ENCODE peak calls at places on chromosomes 7 and 10, in nine cellular contexts. N is ACHN; X is iris pigment epithelial cell; W is OCI-M1; C is adrenal gland; B is stimulated activated CD8-positive, alpha-beta memory T cell treated with anti-CD3 and anti-CD28 coated beads, Interleukin-4, amount 100 ng/mL, for 24 hours; U is CD4-positive, alpha-beta memory T cell; Z is progenitor cell of endocrine pancreas; T is activated T-helper 1 cell treated with Interleukin-2 at 50 U/mL for 16 hours. H is an unnamed sample.

GRCh38 chr7:148264933-148265557 is 325.5 kb upstream of the C7orf33 start:
- DNase-seq in N (peak; percentile 52), X (peak; percentile 47), W (peak; percentile 33), C (no peak), B (no peak), U (no peak), Z (no peak), T (no peak), H (peak; percentile 43)

GRCh38 chr7:55557666-55558188 is 14.6 kb downstream of the VOPP1 start:
- DNase-seq in N (no peak), X (no peak), W (peak; percentile 88), C (no peak), B (no peak), U (no peak), Z (no peak), T (no peak), H (no peak)

GRCh38 chr10:76868088-76868949 is 769.3 kb downstream of the KCNMA1 start:
- DNase-seq in N (no peak), X (no peak), W (no peak), C (no peak), B (no peak), U (no peak), Z (no peak), T (no peak), H (no peak)

GRCh38 chr7:22549667-22550513 is 49.9 kb upstream of the STEAP1B start:
- DNase-seq in N (peak; percentile 48), X (peak; percentile 18), W (no peak), C (no peak), B (no peak), U (no peak), Z (peak; percentile 73), T (no peak), H (no peak)

GRCh38 chr10:132813560-132814468 is 27.9 kb upstream of the NKX6-2 start:
- DNase-seq in N (no peak), X (no peak), W (no peak), C (no peak), B (no peak), U (no peak), Z (no peak), T (no peak), H (no peak)

GRCh38 chr10:100976906-100977305 is 7.6 kb downstream of the SEMA4G start:
- DNase-seq in N (no peak), X (no peak), W (no peak), C (no peak), B (no peak), U (no peak), Z (no peak), T (no peak), H (no peak)

GRCh38 chr10:35640951-35641429 is 1.1 kb downstream of the FZD8 start:
- DNase-seq in N (peak; percentile 65), X (peak; percentile 90), W (no peak), C (peak; percentile 66), B (no peak), U (peak; percentile 50), Z (peak; percentile 49), T (no peak), H (no peak)

GRCh38 chr7:116630357-116630756 is 41.6 kb upstream of the MET start:
- DNase-seq in N (peak; percentile 52), X (no peak), W (no peak), C (no peak), B (no peak), U (no peak), Z (no peak), T (no peak), H (no peak)

GRCh38 chr7:38105874-38106483 is 72.1 kb upstream of the STARD3NL start:
- DNase-seq in N (peak; percentile 78), X (peak; percentile 56), W (peak; percentile 65), C (peak; percentile 31), B (no peak), U (no peak), Z (no peak), T (no peak), H (peak; percentile 40)

GRCh38 chr10:114519756-114520288 is 115.5 kb upstream of the AFAP1L2 start:
- DNase-seq in N (no peak), X (no peak), W (no peak), C (no peak), B (no peak), U (no peak), Z (no peak), T (no peak), H (no peak)

GRCh38 chr7:84230491-84230890 is 35.9 kb upstream of the SEMA3A start:
- DNase-seq in N (no peak), X (no peak), W (no peak), C (no peak), B (no peak), U (no peak), Z (no peak), T (no peak), H (no peak)

GRCh38 chr10:73873843-73874215 is 526 bp downstream of the CAMK2G start:
- DNase-seq in N (no peak), X (no peak), W (peak; percentile 17), C (no peak), B (no peak), U (peak; percentile 57), Z (no peak), T (no peak), H (no peak)

GRCh38 chr7:114765331-114766125 is 156.4 kb upstream of the MDFIC start:
- DNase-seq in N (no peak), X (no peak), W (no peak), C (no peak), B (no peak), U (no peak), Z (no peak), T (no peak), H (no peak)

GRCh38 chr10:92690211-92691041 is 671 bp downstream of the HHEX start:
- DNase-seq in N (peak; percentile 86), X (peak; percentile 90), W (peak; percentile 96), C (peak; percentile 78), B (peak; percentile 63), U (peak; percentile 67), Z (peak; percentile 43), T (peak; percentile 53), H (peak; percentile 64)

GRCh38 chr10:70169661-70170364 is 501 bp downstream of the SAR1A start:
- DNase-seq in N (peak; percentile 28), X (no peak), W (peak; percentile 72), C (no peak), B (no peak), U (peak; percentile 38), Z (no peak), T (no peak), H (no peak)

GRCh38 chr7:92260248-92260781 is 14.5 kb downstream of the ANKIB1 start:
- DNase-seq in N (no peak), X (peak; percentile 34), W (no peak), C (no peak), B (no peak), U (no peak), Z (no peak), T (no peak), H (peak; percentile 93)

GRCh38 chr7:119935418-119936025 is 337.5 kb upstream of the KCND2 start:
- DNase-seq in N (peak; percentile 65), X (peak; percentile 46), W (peak; percentile 73), C (no peak), B (no peak), U (no peak), Z (no peak), T (no peak), H (no peak)

GRCh38 chr7:36852017-36852416 is 127.7 kb upstream of the AOAH start:
- DNase-seq in N (no peak), X (no peak), W (no peak), C (no peak), B (no peak), U (no peak), Z (no peak), T (no peak), H (no peak)

GRCh38 chr10:78038105-78038504 is 4.4 kb downstream of the RPS24 start:
- DNase-seq in N (no peak), X (peak; percentile 49), W (no peak), C (no peak), B (no peak), U (no peak), Z (no peak), T (no peak), H (no peak)

GRCh38 chr10:119479048-119479394 is 63.5 kb downstream of the RGS10 start:
- DNase-seq in N (no peak), X (no peak), W (no peak), C (no peak), B (no peak), U (peak; percentile 42), Z (no peak), T (no peak), H (no peak)

GRCh38 chr10:72490951-72491350 is 134.9 kb downstream of the MICU1 start:
- DNase-seq in N (no peak), X (peak; percentile 83), W (no peak), C (no peak), B (no peak), U (no peak), Z (no peak), T (no peak), H (no peak)

GRCh38 chr10:11018426-11018818 is 750 bp downstream of the CELF2 start:
- DNase-seq in N (no peak), X (no peak), W (no peak), C (no peak), B (no peak), U (no peak), Z (no peak), T (no peak), H (no peak)

GRCh38 chr7:46939558-46939957 is 642.4 kb downstream of the TNS3 start:
- DNase-seq in N (no peak), X (no peak), W (peak; percentile 44), C (no peak), B (no peak), U (no peak), Z (no peak), T (no peak), H (no peak)

GRCh38 chr10:14087585-14087984 is 243.1 kb downstream of the FRMD4A start:
- DNase-seq in N (no peak), X (peak; percentile 49), W (no peak), C (no peak), B (no peak), U (no peak), Z (no peak), T (no peak), H (no peak)

GRCh38 chr7:37665352-37666022 is 18.1 kb upstream of the GPR141 start:
- DNase-seq in N (no peak), X (no peak), W (no peak), C (no peak), B (no peak), U (no peak), Z (no peak), T (no peak), H (no peak)

GRCh38 chr7:69184339-69184738 is 413.9 kb upstream of the AUTS2 start:
- DNase-seq in N (no peak), X (no peak), W (no peak), C (no peak), B (no peak), U (no peak), Z (no peak), T (no peak), H (no peak)

GRCh38 chr7:17772581-17773288 is 167.6 kb downstream of the SNX13 start:
- DNase-seq in N (no peak), X (peak; percentile 6), W (no peak), C (no peak), B (no peak), U (no peak), Z (no peak), T (no peak), H (no peak)

GRCh38 chr7:95502403-95502802 is 16.7 kb downstream of the ASB4 start:
- DNase-seq in N (no peak), X (no peak), W (no peak), C (no peak), B (no peak), U (no peak), Z (no peak), T (no peak), H (no peak)

GRCh38 chr7:56287429-56288138 is 171.4 kb upstream of the NUPR2 start:
- DNase-seq in N (no peak), X (peak; percentile 12), W (no peak), C (peak; percentile 43), B (no peak), U (no peak), Z (no peak), T (no peak), H (no peak)

GRCh38 chr10:133257489-133258065 is 19.1 kb downstream of the ADAM8 start:
- DNase-seq in N (peak; percentile 81), X (peak; percentile 34), W (peak; percentile 92), C (peak; percentile 72), B (no peak), U (peak; percentile 43), Z (no peak), T (no peak), H (peak; percentile 57)